ENCODE peak calls at places on chromosomes 1 and 21, in six cellular contexts. One of them, this sample, is unnamed.

GRCh38 chr1:48077860-48078259 is 80.7 kb upstream of the TRABD2B start:
- DNase-seq in mesenchymal stem cell: no peak
- DNase-seq in H9: no peak
- DNase-seq in neuronal stem cell: no peak
- DNase-seq in H1: no peak
- DNase-seq in trophoblast cell: no peak
- DNase-seq in this sample: no peak

GRCh38 chr1:3530086-3530930 is 75.8 kb downstream of the ARHGEF16 start:
- DNase-seq in mesenchymal stem cell: no peak
- DNase-seq in H9: peak
- DNase-seq in neuronal stem cell: no peak
- DNase-seq in H1: peak
- DNase-seq in trophoblast cell: peak
- DNase-seq in this sample: no peak

GRCh38 chr21:18548249-18548648 is 144.7 kb upstream of the TMPRSS15 start:
- DNase-seq in mesenchymal stem cell: no peak
- DNase-seq in H9: no peak
- DNase-seq in neuronal stem cell: no peak
- DNase-seq in H1: no peak
- DNase-seq in trophoblast cell: no peak
- DNase-seq in this sample: no peak

GRCh38 chr21:42376338-42376982 is 10.1 kb upstream of the TFF1 start:
- DNase-seq in mesenchymal stem cell: no peak
- DNase-seq in H9: peak
- DNase-seq in neuronal stem cell: no peak
- DNase-seq in H1: no peak
- DNase-seq in trophoblast cell: no peak
- DNase-seq in this sample: no peak

GRCh38 chr21:32981096-32981495 is 44.6 kb upstream of the OLIG2 start:
- DNase-seq in mesenchymal stem cell: no peak
- DNase-seq in H9: no peak
- DNase-seq in neuronal stem cell: no peak
- DNase-seq in H1: no peak
- DNase-seq in trophoblast cell: no peak
- DNase-seq in this sample: no peak

GRCh38 chr1:33009561-33009960 is 27.1 kb downstream of the AK2 start:
- DNase-seq in mesenchymal stem cell: no peak
- DNase-seq in H9: no peak
- DNase-seq in neuronal stem cell: no peak
- DNase-seq in H1: no peak
- DNase-seq in trophoblast cell: no peak
- DNase-seq in this sample: no peak

GRCh38 chr1:245606157-245606725 is 451.5 kb downstream of the KIF26B start:
- DNase-seq in mesenchymal stem cell: no peak
- DNase-seq in H9: peak
- DNase-seq in neuronal stem cell: no peak
- DNase-seq in H1: no peak
- DNase-seq in trophoblast cell: no peak
- DNase-seq in this sample: no peak

GRCh38 chr1:117928881-117929339 is 511 bp downstream of the GDAP2 start:
- DNase-seq in mesenchymal stem cell: peak
- DNase-seq in H9: peak
- DNase-seq in neuronal stem cell: peak
- DNase-seq in H1: peak
- DNase-seq in trophoblast cell: peak
- DNase-seq in this sample: peak

GRCh38 chr1:94438692-94439276 is 20.6 kb downstream of the ABCD3 start:
- DNase-seq in mesenchymal stem cell: peak
- DNase-seq in H9: no peak
- DNase-seq in neuronal stem cell: no peak
- DNase-seq in H1: no peak
- DNase-seq in trophoblast cell: peak
- DNase-seq in this sample: peak

GRCh38 chr1:29202053-29202452 is 20.4 kb upstream of the SRSF4 start:
- DNase-seq in mesenchymal stem cell: peak
- DNase-seq in H9: no peak
- DNase-seq in neuronal stem cell: no peak
- DNase-seq in H1: no peak
- DNase-seq in trophoblast cell: no peak
- DNase-seq in this sample: no peak

GRCh38 chr1:27018316-27018715 is 5.7 kb upstream of the TENT5B start:
- DNase-seq in mesenchymal stem cell: no peak
- DNase-seq in H9: no peak
- DNase-seq in neuronal stem cell: no peak
- DNase-seq in H1: no peak
- DNase-seq in trophoblast cell: no peak
- DNase-seq in this sample: no peak

GRCh38 chr1:246971322-246971721 is 36.5 kb downstream of the ZNF695 start:
- DNase-seq in mesenchymal stem cell: peak
- DNase-seq in H9: peak
- DNase-seq in neuronal stem cell: no peak
- DNase-seq in H1: peak
- DNase-seq in trophoblast cell: peak
- DNase-seq in this sample: peak

GRCh38 chr1:15186846-15187151 is 33.3 kb downstream of the TMEM51 start:
- DNase-seq in mesenchymal stem cell: peak
- DNase-seq in H9: peak
- DNase-seq in neuronal stem cell: no peak
- DNase-seq in H1: peak
- DNase-seq in trophoblast cell: no peak
- DNase-seq in this sample: no peak

GRCh38 chr1:55931272-55931940 is 648.0 kb downstream of the PLPP3 start:
- DNase-seq in mesenchymal stem cell: no peak
- DNase-seq in H9: no peak
- DNase-seq in neuronal stem cell: no peak
- DNase-seq in H1: no peak
- DNase-seq in trophoblast cell: peak
- DNase-seq in this sample: peak

GRCh38 chr1:89198500-89199072 is at the start of gene GBP4:
- DNase-seq in mesenchymal stem cell: peak
- DNase-seq in H9: peak
- DNase-seq in neuronal stem cell: no peak
- DNase-seq in H1: no peak
- DNase-seq in trophoblast cell: peak
- DNase-seq in this sample: peak

GRCh38 chr21:45072963-45073300 is 1.4 kb upstream of the ADARB1 start:
- DNase-seq in mesenchymal stem cell: no peak
- DNase-seq in H9: no peak
- DNase-seq in neuronal stem cell: no peak
- DNase-seq in H1: no peak
- DNase-seq in trophoblast cell: peak
- DNase-seq in this sample: no peak

GRCh38 chr1:167627865-167628641 is 2.0 kb upstream of the RCSD1 start:
- DNase-seq in mesenchymal stem cell: no peak
- DNase-seq in H9: no peak
- DNase-seq in neuronal stem cell: no peak
- DNase-seq in H1: no peak
- DNase-seq in trophoblast cell: no peak
- DNase-seq in this sample: no peak

GRCh38 chr1:203091761-203092330 is 6.0 kb upstream of the MYOG start:
- DNase-seq in mesenchymal stem cell: no peak
- DNase-seq in H9: no peak
- DNase-seq in neuronal stem cell: no peak
- DNase-seq in H1: no peak
- DNase-seq in trophoblast cell: no peak
- DNase-seq in this sample: no peak

GRCh38 chr21:37767984-37768383 is 148.3 kb downstream of the KCNJ6 start:
- DNase-seq in mesenchymal stem cell: peak
- DNase-seq in H9: no peak
- DNase-seq in neuronal stem cell: no peak
- DNase-seq in H1: no peak
- DNase-seq in trophoblast cell: no peak
- DNase-seq in this sample: peak

DNA sequence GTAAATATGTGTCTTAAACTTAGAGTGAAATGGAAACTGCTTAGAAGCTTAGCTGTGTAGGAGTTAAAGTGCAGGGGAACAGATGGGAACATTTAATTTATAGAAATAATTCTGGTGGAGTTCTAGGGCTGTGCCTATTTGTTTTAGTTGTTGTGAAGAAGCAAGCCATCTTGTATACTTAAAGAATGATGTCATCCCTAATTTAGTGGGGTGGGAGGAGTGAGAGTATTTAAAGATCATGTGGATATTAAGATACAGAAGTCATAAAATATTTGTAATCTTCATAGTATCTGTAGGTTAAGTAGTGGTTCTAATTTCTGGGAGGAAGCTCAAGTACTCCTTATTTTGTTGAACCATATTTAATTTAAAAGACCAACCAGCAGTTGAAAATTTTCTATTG is 41.5 kb downstream of the BACH1 start:
- DNase-seq in mesenchymal stem cell: no peak
- DNase-seq in H9: no peak
- DNase-seq in neuronal stem cell: no peak
- DNase-seq in H1: no peak
- DNase-seq in trophoblast cell: no peak
- DNase-seq in this sample: peak
- H3K14ac ChIP-seq in mesenchymal stem cell: no peak
- H3K14ac ChIP-seq in H9: no peak
- H3K14ac ChIP-seq in neuronal stem cell: no peak
- H3K14ac ChIP-seq in H1: no peak
- H3K14ac ChIP-seq in trophoblast cell: no peak
- H3K14ac ChIP-seq in this sample: no peak

GRCh38 chr1:87269921-87270320 is 58.8 kb upstream of the LMO4 start:
- DNase-seq in mesenchymal stem cell: no peak
- DNase-seq in H9: no peak
- DNase-seq in neuronal stem cell: no peak
- DNase-seq in H1: no peak
- DNase-seq in trophoblast cell: no peak
- DNase-seq in this sample: no peak

GRCh38 chr1:87278791-87279190 is 49.9 kb upstream of the LMO4 start:
- DNase-seq in mesenchymal stem cell: no peak
- DNase-seq in H9: no peak
- DNase-seq in neuronal stem cell: no peak
- DNase-seq in H1: no peak
- DNase-seq in trophoblast cell: peak
- DNase-seq in this sample: peak

GRCh38 chr1:87274851-87275250 is 53.8 kb upstream of the LMO4 start:
- DNase-seq in mesenchymal stem cell: no peak
- DNase-seq in H9: no peak
- DNase-seq in neuronal stem cell: no peak
- DNase-seq in H1: no peak
- DNase-seq in trophoblast cell: no peak
- DNase-seq in this sample: no peak

GRCh38 chr1:87273291-87273690 is 55.4 kb upstream of the LMO4 start:
- DNase-seq in mesenchymal stem cell: no peak
- DNase-seq in H9: no peak
- DNase-seq in neuronal stem cell: peak
- DNase-seq in H1: no peak
- DNase-seq in trophoblast cell: peak
- DNase-seq in this sample: no peak
- H3K14ac ChIP-seq in mesenchymal stem cell: no peak
- H3K14ac ChIP-seq in H9: no peak
- H3K14ac ChIP-seq in neuronal stem cell: no peak
- H3K14ac ChIP-seq in H1: no peak
- H3K14ac ChIP-seq in trophoblast cell: no peak
- H3K14ac ChIP-seq in this sample: no peak

GRCh38 chr1:12519708-12520364 is 98.2 kb downstream of the DHRS3 start:
- DNase-seq in mesenchymal stem cell: no peak
- DNase-seq in H9: no peak
- DNase-seq in neuronal stem cell: no peak
- DNase-seq in H1: no peak
- DNase-seq in trophoblast cell: no peak
- DNase-seq in this sample: no peak
- H3K14ac ChIP-seq in mesenchymal stem cell: no peak
- H3K14ac ChIP-seq in H9: no peak
- H3K14ac ChIP-seq in neuronal stem cell: peak
- H3K14ac ChIP-seq in H1: no peak
- H3K14ac ChIP-seq in trophoblast cell: no peak
- H3K14ac ChIP-seq in this sample: no peak

GRCh38 chr21:46532080-46532479 is 72.8 kb downstream of the S100B start:
- DNase-seq in mesenchymal stem cell: no peak
- DNase-seq in H9: no peak
- DNase-seq in neuronal stem cell: no peak
- DNase-seq in H1: no peak
- DNase-seq in trophoblast cell: no peak
- DNase-seq in this sample: no peak
- H3K14ac ChIP-seq in mesenchymal stem cell: no peak
- H3K14ac ChIP-seq in H9: no peak
- H3K14ac ChIP-seq in neuronal stem cell: no peak
- H3K14ac ChIP-seq in H1: no peak
- H3K14ac ChIP-seq in trophoblast cell: no peak
- H3K14ac ChIP-seq in this sample: no peak

GRCh38 chr1:231417503-231417902 is 4.6 kb downstream of the EGLN1 start:
- DNase-seq in mesenchymal stem cell: no peak
- DNase-seq in H9: no peak
- DNase-seq in neuronal stem cell: no peak
- DNase-seq in H1: no peak
- DNase-seq in trophoblast cell: no peak
- DNase-seq in this sample: no peak
- H3K14ac ChIP-seq in mesenchymal stem cell: no peak
- H3K14ac ChIP-seq in H9: no peak
- H3K14ac ChIP-seq in neuronal stem cell: no peak
- H3K14ac ChIP-seq in H1: no peak
- H3K14ac ChIP-seq in trophoblast cell: no peak
- H3K14ac ChIP-seq in this sample: no peak

GRCh38 chr1:187396929-187397796 is 568.4 kb downstream of the PLA2G4A start:
- DNase-seq in mesenchymal stem cell: peak
- DNase-seq in H9: peak
- DNase-seq in neuronal stem cell: no peak
- DNase-seq in H1: no peak
- DNase-seq in trophoblast cell: no peak
- DNase-seq in this sample: no peak

DNA sequence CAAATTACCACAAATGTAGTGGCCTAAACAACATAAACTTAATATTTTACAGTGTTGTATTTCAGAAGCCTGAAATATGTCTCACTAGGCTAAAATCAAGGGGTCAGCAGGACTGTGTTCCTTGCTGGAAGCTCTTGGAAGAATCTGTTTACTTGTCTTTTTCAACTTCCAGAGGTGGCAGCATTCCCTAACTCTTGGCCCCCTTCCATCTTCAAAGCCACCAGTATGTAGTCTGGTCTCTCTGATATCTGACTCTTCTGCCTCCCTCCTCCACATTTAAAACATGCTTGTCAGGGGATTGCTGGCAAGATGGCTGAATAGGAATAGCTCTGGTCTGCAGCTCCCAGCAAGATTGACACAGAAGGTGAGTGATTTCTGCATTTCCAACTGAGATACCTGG is 567.5 kb downstream of the PLA2G4A start:
- DNase-seq in mesenchymal stem cell: peak
- DNase-seq in H9: no peak
- DNase-seq in neuronal stem cell: no peak
- DNase-seq in H1: no peak
- DNase-seq in trophoblast cell: no peak
- DNase-seq in this sample: peak
- H3K14ac ChIP-seq in mesenchymal stem cell: no peak
- H3K14ac ChIP-seq in H9: peak
- H3K14ac ChIP-seq in neuronal stem cell: peak
- H3K14ac ChIP-seq in H1: no peak
- H3K14ac ChIP-seq in trophoblast cell: no peak
- H3K14ac ChIP-seq in this sample: peak

This sample was measured in IMR-90.